ENCODE peak calls at places on chromosome 3, in ten cellular contexts. One of them, this sample, is unnamed.

GRCh38 chr3:15479602-15480248 is 41.8 kb downstream of the COLQ start:
- DNase-seq in HS-27A: no peak
- DNase-seq in GOT3: no peak
- DNase-seq in CD4-positive, alpha-beta memory T cell: no peak
- DNase-seq in NCI-H460: no peak
- DNase-seq in progenitor cell of endocrine pancreas: no peak
- DNase-seq in lower leg skin: no peak
- DNase-seq in T-helper 2 cell: no peak
- DNase-seq in fibroblast of pulmonary artery: no peak
- DNase-seq in cardiac muscle cell: peak
- DNase-seq in this sample: no peak

GRCh38 chr3:112681822-112682325 is 40.9 kb upstream of the CCDC80 start:
- DNase-seq in T-helper 2 cell: no peak
- DNase-seq in CD4-positive, alpha-beta memory T cell: no peak
- DNase-seq in GOT3: no peak
- DNase-seq in fibroblast of pulmonary artery: peak
- DNase-seq in HS-27A: peak
- DNase-seq in NCI-H460: no peak
- DNase-seq in lower leg skin: no peak
- DNase-seq in progenitor cell of endocrine pancreas: no peak
- DNase-seq in cardiac muscle cell: peak
- DNase-seq in this sample: peak

GRCh38 chr3:167066977-167067843 is 312.9 kb downstream of the ZBBX start:
- DNase-seq in lower leg skin: no peak
- DNase-seq in progenitor cell of endocrine pancreas: no peak
- DNase-seq in HS-27A: no peak
- DNase-seq in fibroblast of pulmonary artery: no peak
- DNase-seq in NCI-H460: no peak
- DNase-seq in GOT3: no peak
- DNase-seq in cardiac muscle cell: no peak
- DNase-seq in T-helper 2 cell: no peak
- DNase-seq in CD4-positive, alpha-beta memory T cell: no peak
- DNase-seq in this sample: peak

GRCh38 chr3:30098206-30098605 is 508.2 kb upstream of the TGFBR2 start:
- DNase-seq in fibroblast of pulmonary artery: no peak
- DNase-seq in progenitor cell of endocrine pancreas: no peak
- DNase-seq in GOT3: no peak
- DNase-seq in T-helper 2 cell: no peak
- DNase-seq in HS-27A: no peak
- DNase-seq in CD4-positive, alpha-beta memory T cell: no peak
- DNase-seq in cardiac muscle cell: no peak
- DNase-seq in NCI-H460: no peak
- DNase-seq in lower leg skin: no peak
- DNase-seq in this sample: no peak

GRCh38 chr3:124514681-124515080 is 215.6 kb upstream of the UMPS start:
- DNase-seq in NCI-H460: no peak
- DNase-seq in progenitor cell of endocrine pancreas: no peak
- DNase-seq in T-helper 2 cell: no peak
- DNase-seq in cardiac muscle cell: no peak
- DNase-seq in HS-27A: no peak
- DNase-seq in GOT3: no peak
- DNase-seq in CD4-positive, alpha-beta memory T cell: no peak
- DNase-seq in fibroblast of pulmonary artery: no peak
- DNase-seq in lower leg skin: no peak
- DNase-seq in this sample: no peak

GRCh38 chr3:3509665-3510064 is 289.6 kb upstream of the LRRN1 start:
- DNase-seq in T-helper 2 cell: no peak
- DNase-seq in fibroblast of pulmonary artery: no peak
- DNase-seq in progenitor cell of endocrine pancreas: no peak
- DNase-seq in HS-27A: no peak
- DNase-seq in cardiac muscle cell: no peak
- DNase-seq in CD4-positive, alpha-beta memory T cell: no peak
- DNase-seq in NCI-H460: no peak
- DNase-seq in lower leg skin: no peak
- DNase-seq in GOT3: no peak
- DNase-seq in this sample: no peak

GRCh38 chr3:151837057-151837456 is 23.1 kb downstream of the AADAC start:
- DNase-seq in GOT3: no peak
- DNase-seq in progenitor cell of endocrine pancreas: no peak
- DNase-seq in CD4-positive, alpha-beta memory T cell: no peak
- DNase-seq in fibroblast of pulmonary artery: peak
- DNase-seq in lower leg skin: no peak
- DNase-seq in NCI-H460: peak
- DNase-seq in T-helper 2 cell: no peak
- DNase-seq in cardiac muscle cell: peak
- DNase-seq in HS-27A: peak
- DNase-seq in this sample: peak

GRCh38 chr3:124246949-124247348 is 255.0 kb upstream of the ROPN1 start:
- DNase-seq in NCI-H460: no peak
- DNase-seq in progenitor cell of endocrine pancreas: no peak
- DNase-seq in cardiac muscle cell: no peak
- DNase-seq in lower leg skin: no peak
- DNase-seq in fibroblast of pulmonary artery: peak
- DNase-seq in GOT3: no peak
- DNase-seq in HS-27A: no peak
- DNase-seq in CD4-positive, alpha-beta memory T cell: no peak
- DNase-seq in T-helper 2 cell: peak
- DNase-seq in this sample: no peak

GRCh38 chr3:135516143-135516542 is 449.4 kb upstream of the PPP2R3A start:
- DNase-seq in progenitor cell of endocrine pancreas: no peak
- DNase-seq in HS-27A: no peak
- DNase-seq in CD4-positive, alpha-beta memory T cell: no peak
- DNase-seq in NCI-H460: peak
- DNase-seq in lower leg skin: no peak
- DNase-seq in GOT3: no peak
- DNase-seq in fibroblast of pulmonary artery: no peak
- DNase-seq in T-helper 2 cell: no peak
- DNase-seq in cardiac muscle cell: peak
- DNase-seq in this sample: no peak

GRCh38 chr3:65660000-65660598 is 378.6 kb downstream of the MAGI1 start:
- DNase-seq in GOT3: no peak
- DNase-seq in CD4-positive, alpha-beta memory T cell: no peak
- DNase-seq in NCI-H460: no peak
- DNase-seq in progenitor cell of endocrine pancreas: no peak
- DNase-seq in HS-27A: no peak
- DNase-seq in cardiac muscle cell: no peak
- DNase-seq in T-helper 2 cell: no peak
- DNase-seq in lower leg skin: no peak
- DNase-seq in fibroblast of pulmonary artery: no peak
- DNase-seq in this sample: no peak

GRCh38 chr3:149781216-149781615 is 11.1 kb downstream of the ANKUB1 start:
- DNase-seq in HS-27A: no peak
- DNase-seq in NCI-H460: no peak
- DNase-seq in cardiac muscle cell: no peak
- DNase-seq in lower leg skin: no peak
- DNase-seq in GOT3: no peak
- DNase-seq in T-helper 2 cell: no peak
- DNase-seq in fibroblast of pulmonary artery: no peak
- DNase-seq in progenitor cell of endocrine pancreas: no peak
- DNase-seq in CD4-positive, alpha-beta memory T cell: no peak
- DNase-seq in this sample: no peak

GRCh38 chr3:153574445-153574844 is 412.4 kb downstream of the RAP2B start:
- DNase-seq in HS-27A: no peak
- DNase-seq in fibroblast of pulmonary artery: peak
- DNase-seq in NCI-H460: no peak
- DNase-seq in GOT3: no peak
- DNase-seq in progenitor cell of endocrine pancreas: no peak
- DNase-seq in cardiac muscle cell: peak
- DNase-seq in CD4-positive, alpha-beta memory T cell: no peak
- DNase-seq in T-helper 2 cell: no peak
- DNase-seq in lower leg skin: no peak
- DNase-seq in this sample: no peak

GRCh38 chr3:117052356-117052755 is 342.8 kb downstream of the TUSC7 start:
- DNase-seq in cardiac muscle cell: no peak
- DNase-seq in GOT3: no peak
- DNase-seq in T-helper 2 cell: no peak
- DNase-seq in CD4-positive, alpha-beta memory T cell: no peak
- DNase-seq in NCI-H460: no peak
- DNase-seq in HS-27A: no peak
- DNase-seq in progenitor cell of endocrine pancreas: no peak
- DNase-seq in fibroblast of pulmonary artery: peak
- DNase-seq in lower leg skin: no peak
- DNase-seq in this sample: no peak

GRCh38 chr3:17195856-17196604 is 311.3 kb downstream of the PLCL2 start:
- DNase-seq in progenitor cell of endocrine pancreas: no peak
- DNase-seq in fibroblast of pulmonary artery: peak
- DNase-seq in HS-27A: no peak
- DNase-seq in GOT3: no peak
- DNase-seq in T-helper 2 cell: peak
- DNase-seq in cardiac muscle cell: peak
- DNase-seq in NCI-H460: no peak
- DNase-seq in lower leg skin: no peak
- DNase-seq in CD4-positive, alpha-beta memory T cell: no peak
- DNase-seq in this sample: no peak

GRCh38 chr3:141934354-141934753 is 57.9 kb downstream of the ATP1B3 start:
- DNase-seq in cardiac muscle cell: no peak
- DNase-seq in GOT3: no peak
- DNase-seq in lower leg skin: no peak
- DNase-seq in progenitor cell of endocrine pancreas: no peak
- DNase-seq in fibroblast of pulmonary artery: no peak
- DNase-seq in CD4-positive, alpha-beta memory T cell: no peak
- DNase-seq in NCI-H460: no peak
- DNase-seq in HS-27A: no peak
- DNase-seq in T-helper 2 cell: no peak
- DNase-seq in this sample: no peak

GRCh38 chr3:170529912-170530311 is 56.0 kb downstream of the SLC7A14 start:
- DNase-seq in NCI-H460: no peak
- DNase-seq in progenitor cell of endocrine pancreas: no peak
- DNase-seq in T-helper 2 cell: no peak
- DNase-seq in CD4-positive, alpha-beta memory T cell: no peak
- DNase-seq in lower leg skin: no peak
- DNase-seq in cardiac muscle cell: no peak
- DNase-seq in HS-27A: no peak
- DNase-seq in fibroblast of pulmonary artery: no peak
- DNase-seq in GOT3: no peak
- DNase-seq in this sample: no peak

GRCh38 chr3:56926513-56927282 is 124.9 kb upstream of the ARHGEF3 start:
- DNase-seq in progenitor cell of endocrine pancreas: no peak
- DNase-seq in T-helper 2 cell: no peak
- DNase-seq in cardiac muscle cell: peak
- DNase-seq in lower leg skin: no peak
- DNase-seq in fibroblast of pulmonary artery: peak
- DNase-seq in GOT3: no peak
- DNase-seq in NCI-H460: no peak
- DNase-seq in HS-27A: no peak
- DNase-seq in CD4-positive, alpha-beta memory T cell: no peak
- DNase-seq in this sample: peak

GRCh38 chr3:195172896-195173295 is 98.1 kb downstream of the XXYLT1 start:
- DNase-seq in HS-27A: no peak
- DNase-seq in progenitor cell of endocrine pancreas: no peak
- DNase-seq in GOT3: no peak
- DNase-seq in lower leg skin: peak
- DNase-seq in fibroblast of pulmonary artery: no peak
- DNase-seq in T-helper 2 cell: no peak
- DNase-seq in NCI-H460: no peak
- DNase-seq in cardiac muscle cell: no peak
- DNase-seq in CD4-positive, alpha-beta memory T cell: no peak
- DNase-seq in this sample: no peak

GRCh38 chr3:136733317-136733833 is 18.8 kb downstream of the STAG1 start:
- DNase-seq in GOT3: no peak
- DNase-seq in T-helper 2 cell: no peak
- DNase-seq in HS-27A: no peak
- DNase-seq in CD4-positive, alpha-beta memory T cell: no peak
- DNase-seq in progenitor cell of endocrine pancreas: no peak
- DNase-seq in cardiac muscle cell: no peak
- DNase-seq in fibroblast of pulmonary artery: peak
- DNase-seq in NCI-H460: no peak
- DNase-seq in lower leg skin: no peak
- DNase-seq in this sample: no peak

GRCh38 chr3:150495563-150496168 is 50.6 kb downstream of the SERP1 start:
- DNase-seq in CD4-positive, alpha-beta memory T cell: no peak
- DNase-seq in progenitor cell of endocrine pancreas: no peak
- DNase-seq in HS-27A: peak
- DNase-seq in GOT3: no peak
- DNase-seq in NCI-H460: peak
- DNase-seq in cardiac muscle cell: peak
- DNase-seq in lower leg skin: no peak
- DNase-seq in fibroblast of pulmonary artery: peak
- DNase-seq in T-helper 2 cell: peak
- DNase-seq in this sample: peak

GRCh38 chr3:197926418-197926817 is 23.6 kb upstream of the RPL35A start:
- DNase-seq in progenitor cell of endocrine pancreas: no peak
- DNase-seq in cardiac muscle cell: no peak
- DNase-seq in NCI-H460: no peak
- DNase-seq in fibroblast of pulmonary artery: no peak
- DNase-seq in lower leg skin: peak
- DNase-seq in CD4-positive, alpha-beta memory T cell: no peak
- DNase-seq in T-helper 2 cell: no peak
- DNase-seq in HS-27A: no peak
- DNase-seq in GOT3: no peak
- DNase-seq in this sample: no peak

GRCh38 chr3:42846682-42847522 is 28.8 kb downstream of the CYP8B1 start:
- DNase-seq in fibroblast of pulmonary artery: no peak
- DNase-seq in NCI-H460: no peak
- DNase-seq in GOT3: no peak
- DNase-seq in cardiac muscle cell: no peak
- DNase-seq in T-helper 2 cell: peak
- DNase-seq in HS-27A: no peak
- DNase-seq in progenitor cell of endocrine pancreas: no peak
- DNase-seq in CD4-positive, alpha-beta memory T cell: no peak
- DNase-seq in lower leg skin: peak
- DNase-seq in this sample: no peak

GRCh38 chr3:66276705-66277274 is 56.0 kb downstream of the SLC25A26 start:
- DNase-seq in HS-27A: peak
- DNase-seq in lower leg skin: no peak
- DNase-seq in fibroblast of pulmonary artery: peak
- DNase-seq in cardiac muscle cell: peak
- DNase-seq in GOT3: no peak
- DNase-seq in NCI-H460: peak
- DNase-seq in T-helper 2 cell: peak
- DNase-seq in progenitor cell of endocrine pancreas: peak
- DNase-seq in CD4-positive, alpha-beta memory T cell: peak
- DNase-seq in this sample: no peak

GRCh38 chr3:128016502-128016901 is 35.7 kb upstream of the SEC61A1 start:
- DNase-seq in cardiac muscle cell: no peak
- DNase-seq in fibroblast of pulmonary artery: no peak
- DNase-seq in progenitor cell of endocrine pancreas: no peak
- DNase-seq in NCI-H460: no peak
- DNase-seq in lower leg skin: no peak
- DNase-seq in T-helper 2 cell: no peak
- DNase-seq in GOT3: no peak
- DNase-seq in HS-27A: no peak
- DNase-seq in CD4-positive, alpha-beta memory T cell: no peak
- DNase-seq in this sample: no peak

GRCh38 chr3:119524931-119525662 is 26.8 kb downstream of the TIMMDC1 start:
- DNase-seq in HS-27A: no peak
- DNase-seq in CD4-positive, alpha-beta memory T cell: no peak
- DNase-seq in fibroblast of pulmonary artery: peak
- DNase-seq in lower leg skin: no peak
- DNase-seq in T-helper 2 cell: no peak
- DNase-seq in cardiac muscle cell: peak
- DNase-seq in GOT3: no peak
- DNase-seq in NCI-H460: no peak
- DNase-seq in progenitor cell of endocrine pancreas: no peak
- DNase-seq in this sample: no peak

GRCh38 chr3:186953011-186953487 is 22.7 kb downstream of the ST6GAL1 start:
- DNase-seq in progenitor cell of endocrine pancreas: no peak
- DNase-seq in HS-27A: no peak
- DNase-seq in cardiac muscle cell: peak
- DNase-seq in T-helper 2 cell: peak
- DNase-seq in NCI-H460: no peak
- DNase-seq in fibroblast of pulmonary artery: peak
- DNase-seq in lower leg skin: no peak
- DNase-seq in GOT3: no peak
- DNase-seq in CD4-positive, alpha-beta memory T cell: no peak
- DNase-seq in this sample: no peak

GRCh38 chr3:31868246-31868645 is 112.8 kb downstream of the OSBPL10 start:
- DNase-seq in CD4-positive, alpha-beta memory T cell: no peak
- DNase-seq in progenitor cell of endocrine pancreas: no peak
- DNase-seq in T-helper 2 cell: no peak
- DNase-seq in cardiac muscle cell: no peak
- DNase-seq in fibroblast of pulmonary artery: no peak
- DNase-seq in lower leg skin: no peak
- DNase-seq in HS-27A: no peak
- DNase-seq in NCI-H460: no peak
- DNase-seq in GOT3: no peak
- DNase-seq in this sample: no peak

GRCh38 chr3:36890261-36890660 is 54.6 kb downstream of the TRANK1 start:
- DNase-seq in progenitor cell of endocrine pancreas: no peak
- DNase-seq in HS-27A: no peak
- DNase-seq in GOT3: no peak
- DNase-seq in NCI-H460: no peak
- DNase-seq in CD4-positive, alpha-beta memory T cell: no peak
- DNase-seq in fibroblast of pulmonary artery: no peak
- DNase-seq in T-helper 2 cell: no peak
- DNase-seq in lower leg skin: no peak
- DNase-seq in cardiac muscle cell: no peak
- DNase-seq in this sample: no peak

This sample was measured in HTR-8/SVneo.